ENCODE peak calls at places on chromosomes 7 and 10, in four cellular contexts. V, R, E and X are unnamed samples.
A peak's percentile ranks its signal among the peaks of the same experiment; 100 is the strongest.

GRCh38 chr10:97574374-97575100 is 2.0 kb downstream of the ANKRD2 start:
- DNase-seq in E (no peak), R (peak; percentile 74), V (no peak), X (peak; percentile 100)

GRCh38 chr7:81789406-81790139 is 19.7 kb upstream of the HGF start:
- DNase-seq in E (no peak), V (no peak), R (no peak), X (no peak)

GRCh38 chr7:45886931-45887667 is 1.2 kb upstream of the IGFBP1 start:
- DNase-seq in R (no peak), E (no peak), V (no peak), X (no peak)

GRCh38 chr10:62627985-62628384 is 176.5 kb upstream of the ADO start:
- DNase-seq in V (no peak), R (no peak), E (no peak), X (no peak)

GRCh38 chr7:68929712-68930395 is 668.4 kb upstream of the AUTS2 start:
- DNase-seq in R (no peak), V (no peak), E (no peak), X (peak; percentile 18)

GRCh38 chr7:477626-478220 is 41.9 kb downstream of the PDGFA start:
- DNase-seq in E (no peak), R (no peak), V (no peak), X (no peak)

GRCh38 chr7:42138691-42139090 is 98.3 kb downstream of the GLI3 start:
- DNase-seq in V (no peak), R (no peak), E (no peak), X (no peak)

GRCh38 chr10:101241840-101242707 is 12.8 kb upstream of the LBX1 start:
- DNase-seq in R (no peak), E (no peak), V (no peak), X (no peak)

GRCh38 chr7:66258409-66258808 is 53.3 kb downstream of the TPST1 start:
- DNase-seq in R (no peak), E (no peak), V (no peak), X (no peak)

GRCh38 chr10:101778781-101779543 is 3.0 kb upstream of the FGF8 start:
- DNase-seq in E (peak; percentile 64), V (no peak), R (no peak), X (no peak)

GRCh38 chr10:119313024-119313423 is 105.7 kb downstream of the GRK5 start:
- DNase-seq in R (no peak), V (no peak), E (no peak), X (no peak)

GRCh38 chr10:110414563-110415309 is 83.0 kb upstream of the DUSP5 start:
- DNase-seq in R (peak; percentile 35), E (no peak), V (peak; percentile 99), X (peak; percentile 92)

GRCh38 chr10:86651631-86652331 is 2.6 kb upstream of the OPN4 start:
- DNase-seq in E (no peak), V (no peak), R (no peak), X (no peak)

GRCh38 chr7:98232276-98232585 is 19.8 kb downstream of the TECPR1 start:
- DNase-seq in E (peak; percentile 11), R (no peak), V (no peak), X (no peak)

GRCh38 chr7:98230746-98231471 is 19.7 kb downstream of the BHLHA15 start:
- DNase-seq in V (no peak), E (peak; percentile 9), R (no peak), X (no peak)

GRCh38 chr7:98229991-98230745 is 18.9 kb downstream of the BHLHA15 start:
- DNase-seq in V (no peak), R (peak; percentile 21), E (peak; percentile 13), X (no peak)

GRCh38 chr7:98232799-98233198 is 19.2 kb downstream of the TECPR1 start:
- DNase-seq in E (no peak), V (no peak), R (no peak), X (no peak)

GRCh38 chr7:98231489-98232275 is 20.4 kb downstream of the TECPR1 start:
- DNase-seq in E (peak; percentile 13), R (no peak), V (no peak), X (no peak)
- TF ChIP-seq ESRRA in E (no peak), R (no peak), V (no peak), X (no peak)

GRCh38 chr10:43352951-43353350 is 18.5 kb upstream of the FXYD4 start:
- DNase-seq in R (no peak), V (no peak), E (no peak), X (no peak)

GRCh38 chr10:43354879-43355380 is 16.5 kb upstream of the FXYD4 start:
- DNase-seq in R (no peak), E (no peak), V (no peak), X (no peak)

GRCh38 chr10:43354325-43354635 is 17.2 kb upstream of the FXYD4 start:
- DNase-seq in R (no peak), V (no peak), E (peak; percentile 43), X (no peak)

GRCh38 chr10:43353495-43354324 is 17.7 kb upstream of the FXYD4 start:
- DNase-seq in V (no peak), R (no peak), E (no peak), X (no peak)

GRCh38 chr10:43355749-43356371 is 15.6 kb upstream of the FXYD4 start:
- DNase-seq in E (no peak), R (peak; percentile 25), V (no peak), X (no peak)
- TF ChIP-seq SMC3 in E (no peak), R (no peak), V (no peak), X (no peak)

DNA sequence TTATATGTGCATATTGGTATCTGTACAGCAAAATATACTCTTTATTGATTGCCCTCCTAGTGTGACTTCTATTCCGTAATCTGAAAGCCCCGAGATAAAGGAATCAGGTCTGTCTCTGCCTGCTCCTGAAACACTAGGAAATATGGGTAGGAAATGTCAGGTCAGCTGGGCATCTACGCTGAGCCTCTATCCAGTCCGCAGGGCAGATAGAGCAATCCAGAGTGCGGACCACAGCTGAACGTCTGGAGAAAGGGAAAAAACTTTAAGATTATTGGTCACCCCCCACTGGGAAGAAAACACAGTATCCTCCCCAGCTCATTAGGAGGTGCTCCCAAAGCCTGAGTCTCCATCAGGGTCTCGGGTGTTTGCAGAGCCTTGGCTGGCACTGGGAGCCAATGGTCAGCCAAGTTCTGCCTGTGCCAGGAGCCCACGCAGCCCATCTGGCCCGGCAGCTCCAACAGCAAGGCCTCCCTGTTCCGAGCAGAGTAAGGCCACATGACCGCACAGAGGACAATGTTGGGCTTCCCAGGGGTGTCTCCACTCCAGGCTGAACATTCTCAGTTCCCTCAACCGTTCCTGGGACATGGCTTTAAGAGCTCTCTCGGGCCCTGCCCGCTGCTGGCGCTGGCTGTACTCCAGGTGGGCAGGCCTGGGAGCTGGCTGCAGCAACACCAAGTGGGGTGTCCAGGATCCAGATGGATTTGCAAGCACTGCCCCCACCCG is 7.6 kb downstream of the CTBP2 start:
- DNase-seq in V (no peak), E (no peak), R (no peak), X (no peak)
- TF ChIP-seq ESRRA in V (no peak), E (no peak), R (no peak), X (no peak)

DNA sequence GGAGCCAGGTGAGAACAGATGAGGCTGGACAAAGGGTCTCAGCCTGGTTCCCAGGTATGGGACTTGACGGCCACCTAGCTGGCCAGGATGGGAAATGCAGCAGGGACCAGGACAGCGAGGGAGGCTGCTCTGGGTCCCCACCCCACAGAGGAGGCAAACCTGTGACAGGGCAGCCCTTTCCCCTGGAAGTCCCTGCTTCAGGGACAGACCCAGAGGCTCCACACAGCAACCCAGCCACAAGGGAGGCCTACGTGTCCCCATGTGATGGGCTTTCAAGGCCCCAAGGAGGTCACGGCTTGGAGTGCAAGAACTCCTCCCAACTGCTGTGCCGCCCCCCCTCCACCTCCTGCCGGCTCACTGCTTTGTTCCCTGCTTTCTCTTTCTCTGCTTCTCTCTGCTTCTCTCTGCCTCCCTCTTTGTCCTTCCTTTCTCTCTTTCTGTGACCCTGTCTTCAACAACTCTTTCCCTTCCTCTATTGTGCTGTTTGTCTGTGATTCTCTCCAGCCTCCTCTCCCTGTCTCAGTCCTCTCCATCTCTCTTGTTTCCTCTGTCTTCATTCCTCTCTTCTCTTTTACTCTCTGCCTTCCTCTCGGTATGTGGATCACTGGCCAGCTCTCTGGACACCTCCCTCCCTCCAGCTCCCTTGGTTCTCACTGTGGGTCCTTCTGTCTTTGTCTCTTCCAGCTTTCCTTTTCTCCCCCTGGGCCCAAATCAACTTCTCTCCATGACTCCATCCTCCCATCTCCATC is 9.6 kb upstream of the EIF5AL1 start:
- DNase-seq in E (peak; percentile 41), R (peak; percentile 26), V (no peak), X (no peak)
- TF ChIP-seq SMC3 in E (peak; percentile 71), R (peak; percentile 32), V (no peak), X (peak; percentile 60)